ENCODE peak calls at places on chromosome 3, in nine cellular contexts. L is pancreas; B is MM.1S; V is CD8-positive, alpha-beta T cell; N is testis; P is body of pancreas; D is A549; J is heart left ventricle; S is heart right ventricle. C is an unnamed sample.

GRCh38 chr3:187223799-187224198 is 26.5 kb downstream of the RTP1 start:
- DNase-seq in L (no peak), B (peak; percentile 78), V (no peak), N (no peak), P (no peak), D (no peak), J (no peak), S (no peak), C (no peak)

GRCh38 chr3:186411089-186411488 is 49.1 kb upstream of the DGKG start:
- DNase-seq in L (no peak), B (no peak), V (no peak), N (no peak), P (no peak), D (no peak), J (no peak), S (no peak), C (no peak)

GRCh38 chr3:195771651-195772300 is 40.0 kb downstream of the MUC4 start:
- DNase-seq in L (no peak), B (no peak), V (no peak), N (no peak), P (no peak), D (no peak), J (no peak), S (no peak), C (no peak)

GRCh38 chr3:136075218-136075808 is 109.8 kb downstream of the PPP2R3A start:
- DNase-seq in L (no peak), B (peak; percentile 78), V (peak; percentile 52), N (peak; percentile 86), P (peak; percentile 80), D (peak; percentile 5), J (peak; percentile 66), S (peak; percentile 30), C (peak; percentile 92)

GRCh38 chr3:32992310-32992686 is 40.9 kb downstream of the CCR4 start:
- DNase-seq in L (no peak), B (no peak), V (no peak), N (no peak), P (no peak), D (no peak), J (no peak), S (no peak), C (no peak)

GRCh38 chr3:14144423-14145075 is 19.7 kb downstream of the TMEM43 start:
- DNase-seq in L (no peak), B (peak; percentile 63), V (peak; percentile 52), N (peak; percentile 77), P (peak; percentile 95), D (peak; percentile 98), J (peak; percentile 76), S (peak; percentile 43), C (peak; percentile 56)

GRCh38 chr3:95588473-95588872 is 1225.9 kb upstream of the EPHA6 start:
- DNase-seq in L (peak; percentile 60), B (no peak), V (no peak), N (no peak), P (no peak), D (no peak), J (no peak), S (no peak), C (no peak)

GRCh38 chr3:150546226-150547044 is at the start of the genes EIF2A and SERP1:
- DNase-seq in L (peak; percentile 99), B (peak; percentile 100), V (peak; percentile 99), N (peak; percentile 98), P (peak; percentile 99), D (peak; percentile 93), J (peak; percentile 99), S (peak; percentile 99), C (peak; percentile 99)

GRCh38 chr3:35666893-35667292 is 27.6 kb downstream of the ARPP21 start:
- DNase-seq in L (no peak), B (no peak), V (no peak), N (no peak), P (no peak), D (no peak), J (no peak), S (no peak), C (no peak)

GRCh38 chr3:37852097-37852496 is 9.6 kb upstream of the CTDSPL start:
- DNase-seq in L (no peak), B (no peak), V (no peak), N (no peak), P (no peak), D (no peak), J (no peak), S (no peak), C (peak; percentile 29)

GRCh38 chr3:13173186-13173585 is 100.0 kb upstream of the IQSEC1 start:
- DNase-seq in L (no peak), B (no peak), V (no peak), N (peak; percentile 21), P (no peak), D (no peak), J (peak; percentile 9), S (no peak), C (no peak)

GRCh38 chr3:140917769-140918168 is 23.9 kb upstream of the SLC25A36 start:
- DNase-seq in L (peak; percentile 90), B (no peak), V (no peak), N (peak; percentile 19), P (peak; percentile 91), D (no peak), J (peak; percentile 57), S (peak; percentile 40), C (no peak)

GRCh38 chr3:159458010-159458409 is 530.6 kb upstream of the IL12A start:
- DNase-seq in L (no peak), B (no peak), V (no peak), N (no peak), P (peak; percentile 17), D (no peak), J (no peak), S (no peak), C (peak; percentile 83)

GRCh38 chr3:177545964-177546363 is 348.7 kb upstream of the TBL1XR1 start:
- DNase-seq in L (no peak), B (no peak), V (no peak), N (no peak), P (no peak), D (no peak), J (no peak), S (no peak), C (no peak)

GRCh38 chr3:161700998-161701397 is 204.4 kb downstream of the OTOL1 start:
- DNase-seq in L (no peak), B (peak; percentile 81), V (no peak), N (no peak), P (no peak), D (no peak), J (no peak), S (no peak), C (no peak)

DNA sequence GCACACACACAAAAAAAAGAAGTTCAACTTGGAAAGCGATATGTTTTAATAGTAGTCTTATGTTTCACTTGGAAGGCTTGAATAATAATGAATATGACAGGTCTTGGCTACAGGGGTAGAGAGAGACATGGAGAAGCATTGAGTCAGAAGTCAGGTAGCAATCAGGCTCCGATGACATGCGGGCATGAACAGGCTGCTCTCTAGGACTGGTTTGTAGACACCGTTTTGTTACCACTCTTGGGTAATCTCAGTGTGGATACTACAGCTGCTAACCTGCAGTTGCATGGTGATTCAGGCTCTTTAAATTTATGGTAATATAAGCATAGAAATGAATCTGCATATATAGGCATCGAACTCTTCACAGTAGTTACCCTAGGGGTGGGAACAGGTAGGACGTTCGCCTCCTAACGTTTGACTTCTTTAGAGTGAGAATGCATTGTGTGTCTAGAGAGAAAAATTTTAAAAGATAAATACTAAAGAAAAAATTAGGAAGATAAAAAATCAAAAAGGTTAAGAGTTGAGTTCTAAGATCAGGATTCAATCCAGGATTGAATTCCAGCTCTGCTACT is 241.6 kb upstream of the KBTBD8 start:
- DNase-seq in L (no peak), B (no peak), V (no peak), N (no peak), P (no peak), D (no peak), J (no peak), S (no peak), C (no peak)
- H3K4me1 ChIP-seq in L (peaks cover 4% of the 10 kb centered on the region), B (no peaks in the 10 kb centered on the region), V (no peaks in the 10 kb centered on the region), N (no peaks in the 10 kb centered on the region), P (peaks cover 16% of the 10 kb centered on the region), D (no peaks in the 10 kb centered on the region), J (no peaks in the 10 kb centered on the region), S (peaks cover 4% of the 10 kb centered on the region), C (peaks cover 4% of the 10 kb centered on the region)

GRCh38 chr3:74631771-74632170 is 17.3 kb upstream of the CNTN3 start:
- DNase-seq in L (no peak), B (no peak), V (no peak), N (no peak), P (no peak), D (no peak), J (no peak), S (no peak), C (no peak)

GRCh38 chr3:74633021-74633420 is 18.6 kb upstream of the CNTN3 start:
- DNase-seq in L (no peak), B (no peak), V (no peak), N (no peak), P (no peak), D (no peak), J (no peak), S (no peak), C (no peak)

GRCh38 chr3:74631341-74631740 is 16.9 kb upstream of the CNTN3 start:
- DNase-seq in L (no peak), B (no peak), V (no peak), N (no peak), P (no peak), D (no peak), J (no peak), S (no peak), C (no peak)

DNA sequence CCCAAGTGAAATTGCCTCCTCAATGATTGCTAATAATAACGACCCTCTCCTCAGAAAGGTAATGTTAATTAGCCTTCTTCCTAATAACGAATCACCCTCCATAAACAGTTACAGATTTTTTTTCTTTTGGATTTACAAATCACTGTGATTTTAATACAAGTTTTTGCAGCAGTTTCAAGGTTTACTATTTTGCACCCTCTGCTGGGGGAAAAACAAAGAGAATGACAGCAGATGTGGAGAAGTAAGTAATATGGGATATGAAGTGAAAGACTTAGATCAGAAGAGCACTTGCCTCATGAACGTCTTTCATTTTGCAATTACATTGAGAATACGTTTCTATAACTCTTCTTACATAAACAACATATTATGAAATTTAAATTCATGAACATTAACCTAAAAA is 16.1 kb upstream of the CNTN3 start:
- DNase-seq in L (no peak), B (peak; percentile 23), V (no peak), N (no peak), P (peak; percentile 16), D (no peak), J (no peak), S (no peak), C (no peak)
- TF ChIP-seq CTCF in L (no peak), B (peak; percentile 33), V (no peak), N (peak; percentile 17), P (peak; percentile 45), D (no peak), J (no peak), S (no peak), C (peak; percentile 30)

DNA sequence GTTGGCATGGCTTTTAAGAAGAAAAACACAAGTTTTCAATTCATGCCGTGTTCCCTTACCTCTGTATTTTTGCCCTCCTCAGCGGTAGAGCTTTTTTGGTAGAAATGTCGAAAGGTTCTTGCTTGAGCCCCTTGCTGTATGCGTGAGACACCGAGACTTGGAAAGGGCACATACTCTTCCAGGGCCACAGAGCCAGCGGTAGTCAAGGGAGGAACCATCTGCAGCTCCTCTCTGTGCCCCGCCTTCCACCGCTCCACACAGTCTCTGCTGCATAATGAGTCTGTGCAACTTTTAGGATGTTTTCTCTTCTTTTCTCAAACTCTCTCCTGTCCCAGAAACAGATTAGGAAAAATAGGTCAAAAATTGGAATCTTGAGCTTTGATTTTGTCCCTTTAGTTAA is 77.5 kb downstream of the LPP start:
- DNase-seq in L (no peak), B (no peak), V (no peak), N (no peak), P (no peak), D (no peak), J (no peak), S (no peak), C (no peak)
- H3K4me3 ChIP-seq in L (no peak overlapping the region), B (no peak overlapping the region), V (no peak overlapping the region), N (no peak overlapping the region), P (no peak overlapping the region), D (no peak overlapping the region), J (no peak overlapping the region), S (no peak overlapping the region), C (no peak overlapping the region)

GRCh38 chr3:34352932-34353331 is 554.5 kb downstream of the PDCD6IP start:
- DNase-seq in L (no peak), B (no peak), V (no peak), N (no peak), P (no peak), D (no peak), J (no peak), S (no peak), C (no peak)
- H3K4me1 ChIP-seq in L (no peaks in the 10 kb centered on the region), B (no peaks in the 10 kb centered on the region), V (no peaks in the 10 kb centered on the region), N (no peaks in the 10 kb centered on the region), P (no peaks in the 10 kb centered on the region), D (no peaks in the 10 kb centered on the region), J (no peaks in the 10 kb centered on the region), S (no peaks in the 10 kb centered on the region), C (peaks cover 14% of the 10 kb centered on the region)